ENCODE peak calls at places on chromosomes 6 and 20, in seven cellular contexts. One of them, this sample, is unnamed.

GRCh38 chr20:4740774-4741431 is 19.2 kb downstream of the PRND start:
- DNase-seq in activated B cell treated with CpG ODN at 0.5 μM for 24 hours: peak
- DNase-seq in stimulated activated CD8-positive, alpha-beta memory T cell treated with anti-CD3 and anti-CD28 coated beads, Interleukin-7, amount 100 ng/mL, for 1 hour: peak
- DNase-seq in T-cell: peak
- DNase-seq in MM.1S: peak
- DNase-seq in activated CD8-positive, alpha-beta memory T cell treated with anti-CD3 and anti-CD28 coated beads for 1 hour: peak
- DNase-seq in activated naive CD8-positive, alpha-beta T cell treated with anti-CD3 and anti-CD28 coated beads, Interleukin-2, amount 50 U/mL, for 24 hours: peak
- DNase-seq in this sample: peak

GRCh38 chr6:17470953-17471335 is 77.5 kb downstream of the CAP2 start:
- DNase-seq in activated B cell treated with CpG ODN at 0.5 μM for 24 hours: no peak
- DNase-seq in stimulated activated CD8-positive, alpha-beta memory T cell treated with anti-CD3 and anti-CD28 coated beads, Interleukin-7, amount 100 ng/mL, for 1 hour: no peak
- DNase-seq in T-cell: no peak
- DNase-seq in MM.1S: no peak
- DNase-seq in activated CD8-positive, alpha-beta memory T cell treated with anti-CD3 and anti-CD28 coated beads for 1 hour: no peak
- DNase-seq in activated naive CD8-positive, alpha-beta T cell treated with anti-CD3 and anti-CD28 coated beads, Interleukin-2, amount 50 U/mL, for 24 hours: no peak
- DNase-seq in this sample: no peak

GRCh38 chr20:15346657-15347280 is 1009.4 kb upstream of the FLRT3 start:
- DNase-seq in activated B cell treated with CpG ODN at 0.5 μM for 24 hours: no peak
- DNase-seq in stimulated activated CD8-positive, alpha-beta memory T cell treated with anti-CD3 and anti-CD28 coated beads, Interleukin-7, amount 100 ng/mL, for 1 hour: no peak
- DNase-seq in T-cell: no peak
- DNase-seq in MM.1S: no peak
- DNase-seq in activated CD8-positive, alpha-beta memory T cell treated with anti-CD3 and anti-CD28 coated beads for 1 hour: no peak
- DNase-seq in activated naive CD8-positive, alpha-beta T cell treated with anti-CD3 and anti-CD28 coated beads, Interleukin-2, amount 50 U/mL, for 24 hours: no peak
- DNase-seq in this sample: no peak

GRCh38 chr6:56693988-56694387 is 51.3 kb upstream of the DST start:
- DNase-seq in activated B cell treated with CpG ODN at 0.5 μM for 24 hours: no peak
- DNase-seq in stimulated activated CD8-positive, alpha-beta memory T cell treated with anti-CD3 and anti-CD28 coated beads, Interleukin-7, amount 100 ng/mL, for 1 hour: no peak
- DNase-seq in T-cell: no peak
- DNase-seq in MM.1S: no peak
- DNase-seq in activated CD8-positive, alpha-beta memory T cell treated with anti-CD3 and anti-CD28 coated beads for 1 hour: no peak
- DNase-seq in activated naive CD8-positive, alpha-beta T cell treated with anti-CD3 and anti-CD28 coated beads, Interleukin-2, amount 50 U/mL, for 24 hours: no peak
- DNase-seq in this sample: no peak

GRCh38 chr6:85015396-85015990 is 251.1 kb upstream of the TBX18 start:
- DNase-seq in activated B cell treated with CpG ODN at 0.5 μM for 24 hours: no peak
- DNase-seq in stimulated activated CD8-positive, alpha-beta memory T cell treated with anti-CD3 and anti-CD28 coated beads, Interleukin-7, amount 100 ng/mL, for 1 hour: no peak
- DNase-seq in T-cell: no peak
- DNase-seq in MM.1S: no peak
- DNase-seq in activated CD8-positive, alpha-beta memory T cell treated with anti-CD3 and anti-CD28 coated beads for 1 hour: no peak
- DNase-seq in activated naive CD8-positive, alpha-beta T cell treated with anti-CD3 and anti-CD28 coated beads, Interleukin-2, amount 50 U/mL, for 24 hours: peak
- DNase-seq in this sample: peak

GRCh38 chr6:162443101-162443500 is 284.5 kb downstream of the PRKN start:
- DNase-seq in activated B cell treated with CpG ODN at 0.5 μM for 24 hours: no peak
- DNase-seq in stimulated activated CD8-positive, alpha-beta memory T cell treated with anti-CD3 and anti-CD28 coated beads, Interleukin-7, amount 100 ng/mL, for 1 hour: no peak
- DNase-seq in T-cell: no peak
- DNase-seq in MM.1S: no peak
- DNase-seq in activated CD8-positive, alpha-beta memory T cell treated with anti-CD3 and anti-CD28 coated beads for 1 hour: no peak
- DNase-seq in activated naive CD8-positive, alpha-beta T cell treated with anti-CD3 and anti-CD28 coated beads, Interleukin-2, amount 50 U/mL, for 24 hours: no peak
- DNase-seq in this sample: no peak

GRCh38 chr20:11792229-11792953 is 125.3 kb upstream of the BTBD3 start:
- DNase-seq in activated B cell treated with CpG ODN at 0.5 μM for 24 hours: no peak
- DNase-seq in stimulated activated CD8-positive, alpha-beta memory T cell treated with anti-CD3 and anti-CD28 coated beads, Interleukin-7, amount 100 ng/mL, for 1 hour: no peak
- DNase-seq in T-cell: no peak
- DNase-seq in MM.1S: no peak
- DNase-seq in activated CD8-positive, alpha-beta memory T cell treated with anti-CD3 and anti-CD28 coated beads for 1 hour: no peak
- DNase-seq in activated naive CD8-positive, alpha-beta T cell treated with anti-CD3 and anti-CD28 coated beads, Interleukin-2, amount 50 U/mL, for 24 hours: no peak
- DNase-seq in this sample: no peak

GRCh38 chr6:136826216-136826615 is 3.8 kb downstream of the PEX7 start:
- DNase-seq in activated B cell treated with CpG ODN at 0.5 μM for 24 hours: no peak
- DNase-seq in stimulated activated CD8-positive, alpha-beta memory T cell treated with anti-CD3 and anti-CD28 coated beads, Interleukin-7, amount 100 ng/mL, for 1 hour: no peak
- DNase-seq in T-cell: no peak
- DNase-seq in MM.1S: no peak
- DNase-seq in activated CD8-positive, alpha-beta memory T cell treated with anti-CD3 and anti-CD28 coated beads for 1 hour: no peak
- DNase-seq in activated naive CD8-positive, alpha-beta T cell treated with anti-CD3 and anti-CD28 coated beads, Interleukin-2, amount 50 U/mL, for 24 hours: no peak
- DNase-seq in this sample: no peak

GRCh38 chr6:101312652-101313051 is 80.9 kb upstream of the GRIK2 start:
- DNase-seq in activated B cell treated with CpG ODN at 0.5 μM for 24 hours: no peak
- DNase-seq in stimulated activated CD8-positive, alpha-beta memory T cell treated with anti-CD3 and anti-CD28 coated beads, Interleukin-7, amount 100 ng/mL, for 1 hour: no peak
- DNase-seq in T-cell: no peak
- DNase-seq in MM.1S: no peak
- DNase-seq in activated CD8-positive, alpha-beta memory T cell treated with anti-CD3 and anti-CD28 coated beads for 1 hour: no peak
- DNase-seq in activated naive CD8-positive, alpha-beta T cell treated with anti-CD3 and anti-CD28 coated beads, Interleukin-2, amount 50 U/mL, for 24 hours: no peak
- DNase-seq in this sample: no peak

GRCh38 chr6:139016337-139017213 is 12.0 kb upstream of the ABRACL start:
- DNase-seq in activated B cell treated with CpG ODN at 0.5 μM for 24 hours: no peak
- DNase-seq in stimulated activated CD8-positive, alpha-beta memory T cell treated with anti-CD3 and anti-CD28 coated beads, Interleukin-7, amount 100 ng/mL, for 1 hour: no peak
- DNase-seq in T-cell: no peak
- DNase-seq in MM.1S: no peak
- DNase-seq in activated CD8-positive, alpha-beta memory T cell treated with anti-CD3 and anti-CD28 coated beads for 1 hour: no peak
- DNase-seq in activated naive CD8-positive, alpha-beta T cell treated with anti-CD3 and anti-CD28 coated beads, Interleukin-2, amount 50 U/mL, for 24 hours: no peak
- DNase-seq in this sample: no peak

GRCh38 chr6:38154731-38155130 is 335.2 kb downstream of the ZFAND3 start:
- DNase-seq in activated B cell treated with CpG ODN at 0.5 μM for 24 hours: no peak
- DNase-seq in stimulated activated CD8-positive, alpha-beta memory T cell treated with anti-CD3 and anti-CD28 coated beads, Interleukin-7, amount 100 ng/mL, for 1 hour: no peak
- DNase-seq in T-cell: no peak
- DNase-seq in MM.1S: no peak
- DNase-seq in activated CD8-positive, alpha-beta memory T cell treated with anti-CD3 and anti-CD28 coated beads for 1 hour: no peak
- DNase-seq in activated naive CD8-positive, alpha-beta T cell treated with anti-CD3 and anti-CD28 coated beads, Interleukin-2, amount 50 U/mL, for 24 hours: no peak
- DNase-seq in this sample: no peak

GRCh38 chr6:158850807-158851115 is 31.6 kb upstream of the EZR start:
- DNase-seq in activated B cell treated with CpG ODN at 0.5 μM for 24 hours: no peak
- DNase-seq in stimulated activated CD8-positive, alpha-beta memory T cell treated with anti-CD3 and anti-CD28 coated beads, Interleukin-7, amount 100 ng/mL, for 1 hour: no peak
- DNase-seq in T-cell: no peak
- DNase-seq in MM.1S: no peak
- DNase-seq in activated CD8-positive, alpha-beta memory T cell treated with anti-CD3 and anti-CD28 coated beads for 1 hour: no peak
- DNase-seq in activated naive CD8-positive, alpha-beta T cell treated with anti-CD3 and anti-CD28 coated beads, Interleukin-2, amount 50 U/mL, for 24 hours: no peak
- DNase-seq in this sample: no peak

GRCh38 chr20:17854307-17854903 is 114.2 kb downstream of the SNX5 start:
- DNase-seq in activated B cell treated with CpG ODN at 0.5 μM for 24 hours: no peak
- DNase-seq in stimulated activated CD8-positive, alpha-beta memory T cell treated with anti-CD3 and anti-CD28 coated beads, Interleukin-7, amount 100 ng/mL, for 1 hour: no peak
- DNase-seq in T-cell: no peak
- DNase-seq in MM.1S: peak
- DNase-seq in activated CD8-positive, alpha-beta memory T cell treated with anti-CD3 and anti-CD28 coated beads for 1 hour: no peak
- DNase-seq in activated naive CD8-positive, alpha-beta T cell treated with anti-CD3 and anti-CD28 coated beads, Interleukin-2, amount 50 U/mL, for 24 hours: no peak
- DNase-seq in this sample: peak

GRCh38 chr20:61808497-61808896 is 257.2 kb downstream of the TAF4 start:
- DNase-seq in activated B cell treated with CpG ODN at 0.5 μM for 24 hours: no peak
- DNase-seq in stimulated activated CD8-positive, alpha-beta memory T cell treated with anti-CD3 and anti-CD28 coated beads, Interleukin-7, amount 100 ng/mL, for 1 hour: no peak
- DNase-seq in T-cell: no peak
- DNase-seq in MM.1S: no peak
- DNase-seq in activated CD8-positive, alpha-beta memory T cell treated with anti-CD3 and anti-CD28 coated beads for 1 hour: no peak
- DNase-seq in activated naive CD8-positive, alpha-beta T cell treated with anti-CD3 and anti-CD28 coated beads, Interleukin-2, amount 50 U/mL, for 24 hours: no peak
- DNase-seq in this sample: no peak

GRCh38 chr20:47319517-47320252 is 36.8 kb downstream of the ZMYND8 start:
- DNase-seq in activated B cell treated with CpG ODN at 0.5 μM for 24 hours: no peak
- DNase-seq in stimulated activated CD8-positive, alpha-beta memory T cell treated with anti-CD3 and anti-CD28 coated beads, Interleukin-7, amount 100 ng/mL, for 1 hour: no peak
- DNase-seq in T-cell: no peak
- DNase-seq in MM.1S: no peak
- DNase-seq in activated CD8-positive, alpha-beta memory T cell treated with anti-CD3 and anti-CD28 coated beads for 1 hour: no peak
- DNase-seq in activated naive CD8-positive, alpha-beta T cell treated with anti-CD3 and anti-CD28 coated beads, Interleukin-2, amount 50 U/mL, for 24 hours: no peak
- DNase-seq in this sample: peak

GRCh38 chr6:54617730-54618129 is 228.8 kb upstream of the FAM83B start:
- DNase-seq in activated B cell treated with CpG ODN at 0.5 μM for 24 hours: no peak
- DNase-seq in stimulated activated CD8-positive, alpha-beta memory T cell treated with anti-CD3 and anti-CD28 coated beads, Interleukin-7, amount 100 ng/mL, for 1 hour: no peak
- DNase-seq in T-cell: no peak
- DNase-seq in MM.1S: no peak
- DNase-seq in activated CD8-positive, alpha-beta memory T cell treated with anti-CD3 and anti-CD28 coated beads for 1 hour: no peak
- DNase-seq in activated naive CD8-positive, alpha-beta T cell treated with anti-CD3 and anti-CD28 coated beads, Interleukin-2, amount 50 U/mL, for 24 hours: no peak
- DNase-seq in this sample: no peak

GRCh38 chr20:47568019-47568418 is 66.3 kb downstream of the NCOA3 start:
- DNase-seq in activated B cell treated with CpG ODN at 0.5 μM for 24 hours: no peak
- DNase-seq in stimulated activated CD8-positive, alpha-beta memory T cell treated with anti-CD3 and anti-CD28 coated beads, Interleukin-7, amount 100 ng/mL, for 1 hour: no peak
- DNase-seq in T-cell: no peak
- DNase-seq in MM.1S: no peak
- DNase-seq in activated CD8-positive, alpha-beta memory T cell treated with anti-CD3 and anti-CD28 coated beads for 1 hour: no peak
- DNase-seq in activated naive CD8-positive, alpha-beta T cell treated with anti-CD3 and anti-CD28 coated beads, Interleukin-2, amount 50 U/mL, for 24 hours: no peak
- DNase-seq in this sample: no peak

GRCh38 chr6:117729613-117730012 is 54.3 kb downstream of the NUS1 start:
- DNase-seq in activated B cell treated with CpG ODN at 0.5 μM for 24 hours: no peak
- DNase-seq in stimulated activated CD8-positive, alpha-beta memory T cell treated with anti-CD3 and anti-CD28 coated beads, Interleukin-7, amount 100 ng/mL, for 1 hour: no peak
- DNase-seq in T-cell: no peak
- DNase-seq in MM.1S: no peak
- DNase-seq in activated CD8-positive, alpha-beta memory T cell treated with anti-CD3 and anti-CD28 coated beads for 1 hour: no peak
- DNase-seq in activated naive CD8-positive, alpha-beta T cell treated with anti-CD3 and anti-CD28 coated beads, Interleukin-2, amount 50 U/mL, for 24 hours: no peak
- DNase-seq in this sample: no peak

GRCh38 chr6:70725817-70726413 is 58.2 kb downstream of the SMAP1 start:
- DNase-seq in activated B cell treated with CpG ODN at 0.5 μM for 24 hours: no peak
- DNase-seq in stimulated activated CD8-positive, alpha-beta memory T cell treated with anti-CD3 and anti-CD28 coated beads, Interleukin-7, amount 100 ng/mL, for 1 hour: no peak
- DNase-seq in T-cell: no peak
- DNase-seq in MM.1S: peak
- DNase-seq in activated CD8-positive, alpha-beta memory T cell treated with anti-CD3 and anti-CD28 coated beads for 1 hour: no peak
- DNase-seq in activated naive CD8-positive, alpha-beta T cell treated with anti-CD3 and anti-CD28 coated beads, Interleukin-2, amount 50 U/mL, for 24 hours: no peak
- DNase-seq in this sample: no peak

GRCh38 chr6:30325873-30326445 is 768 bp upstream of the TRIM39 start:
- DNase-seq in activated B cell treated with CpG ODN at 0.5 μM for 24 hours: peak
- DNase-seq in stimulated activated CD8-positive, alpha-beta memory T cell treated with anti-CD3 and anti-CD28 coated beads, Interleukin-7, amount 100 ng/mL, for 1 hour: peak
- DNase-seq in T-cell: peak
- DNase-seq in MM.1S: peak
- DNase-seq in activated CD8-positive, alpha-beta memory T cell treated with anti-CD3 and anti-CD28 coated beads for 1 hour: no peak
- DNase-seq in activated naive CD8-positive, alpha-beta T cell treated with anti-CD3 and anti-CD28 coated beads, Interleukin-2, amount 50 U/mL, for 24 hours: peak
- DNase-seq in this sample: peak

GRCh38 chr20:63191400-63191799 is 24.5 kb downstream of the YTHDF1 start:
- DNase-seq in activated B cell treated with CpG ODN at 0.5 μM for 24 hours: no peak
- DNase-seq in stimulated activated CD8-positive, alpha-beta memory T cell treated with anti-CD3 and anti-CD28 coated beads, Interleukin-7, amount 100 ng/mL, for 1 hour: no peak
- DNase-seq in T-cell: no peak
- DNase-seq in MM.1S: no peak
- DNase-seq in activated CD8-positive, alpha-beta memory T cell treated with anti-CD3 and anti-CD28 coated beads for 1 hour: no peak
- DNase-seq in activated naive CD8-positive, alpha-beta T cell treated with anti-CD3 and anti-CD28 coated beads, Interleukin-2, amount 50 U/mL, for 24 hours: no peak
- DNase-seq in this sample: peak

GRCh38 chr6:7909323-7910276 is 988 bp downstream of the TXNDC5 start:
- DNase-seq in activated B cell treated with CpG ODN at 0.5 μM for 24 hours: peak
- DNase-seq in stimulated activated CD8-positive, alpha-beta memory T cell treated with anti-CD3 and anti-CD28 coated beads, Interleukin-7, amount 100 ng/mL, for 1 hour: no peak
- DNase-seq in T-cell: no peak
- DNase-seq in MM.1S: peak
- DNase-seq in activated CD8-positive, alpha-beta memory T cell treated with anti-CD3 and anti-CD28 coated beads for 1 hour: peak
- DNase-seq in activated naive CD8-positive, alpha-beta T cell treated with anti-CD3 and anti-CD28 coated beads, Interleukin-2, amount 50 U/mL, for 24 hours: peak
- DNase-seq in this sample: no peak

GRCh38 chr20:63431944-63432343 is 40.5 kb downstream of the KCNQ2 start:
- DNase-seq in activated B cell treated with CpG ODN at 0.5 μM for 24 hours: no peak
- DNase-seq in stimulated activated CD8-positive, alpha-beta memory T cell treated with anti-CD3 and anti-CD28 coated beads, Interleukin-7, amount 100 ng/mL, for 1 hour: no peak
- DNase-seq in T-cell: no peak
- DNase-seq in MM.1S: no peak
- DNase-seq in activated CD8-positive, alpha-beta memory T cell treated with anti-CD3 and anti-CD28 coated beads for 1 hour: no peak
- DNase-seq in activated naive CD8-positive, alpha-beta T cell treated with anti-CD3 and anti-CD28 coated beads, Interleukin-2, amount 50 U/mL, for 24 hours: no peak
- DNase-seq in this sample: peak

GRCh38 chr6:143498428-143498827 is 13.1 kb downstream of the FUCA2 start:
- DNase-seq in activated B cell treated with CpG ODN at 0.5 μM for 24 hours: no peak
- DNase-seq in stimulated activated CD8-positive, alpha-beta memory T cell treated with anti-CD3 and anti-CD28 coated beads, Interleukin-7, amount 100 ng/mL, for 1 hour: no peak
- DNase-seq in T-cell: no peak
- DNase-seq in MM.1S: no peak
- DNase-seq in activated CD8-positive, alpha-beta memory T cell treated with anti-CD3 and anti-CD28 coated beads for 1 hour: no peak
- DNase-seq in activated naive CD8-positive, alpha-beta T cell treated with anti-CD3 and anti-CD28 coated beads, Interleukin-2, amount 50 U/mL, for 24 hours: no peak
- DNase-seq in this sample: no peak

GRCh38 chr20:46978871-46979536 is 84.4 kb downstream of the EYA2 start:
- DNase-seq in activated B cell treated with CpG ODN at 0.5 μM for 24 hours: no peak
- DNase-seq in stimulated activated CD8-positive, alpha-beta memory T cell treated with anti-CD3 and anti-CD28 coated beads, Interleukin-7, amount 100 ng/mL, for 1 hour: no peak
- DNase-seq in T-cell: no peak
- DNase-seq in MM.1S: no peak
- DNase-seq in activated CD8-positive, alpha-beta memory T cell treated with anti-CD3 and anti-CD28 coated beads for 1 hour: no peak
- DNase-seq in activated naive CD8-positive, alpha-beta T cell treated with anti-CD3 and anti-CD28 coated beads, Interleukin-2, amount 50 U/mL, for 24 hours: no peak
- DNase-seq in this sample: no peak

GRCh38 chr6:45574885-45575284 is 197.2 kb upstream of the SUPT3H start:
- DNase-seq in activated B cell treated with CpG ODN at 0.5 μM for 24 hours: no peak
- DNase-seq in stimulated activated CD8-positive, alpha-beta memory T cell treated with anti-CD3 and anti-CD28 coated beads, Interleukin-7, amount 100 ng/mL, for 1 hour: no peak
- DNase-seq in T-cell: no peak
- DNase-seq in MM.1S: no peak
- DNase-seq in activated CD8-positive, alpha-beta memory T cell treated with anti-CD3 and anti-CD28 coated beads for 1 hour: no peak
- DNase-seq in activated naive CD8-positive, alpha-beta T cell treated with anti-CD3 and anti-CD28 coated beads, Interleukin-2, amount 50 U/mL, for 24 hours: no peak
- DNase-seq in this sample: no peak

GRCh38 chr20:8912731-8913130 is 156.2 kb upstream of the PLCB4 start:
- DNase-seq in activated B cell treated with CpG ODN at 0.5 μM for 24 hours: no peak
- DNase-seq in stimulated activated CD8-positive, alpha-beta memory T cell treated with anti-CD3 and anti-CD28 coated beads, Interleukin-7, amount 100 ng/mL, for 1 hour: no peak
- DNase-seq in T-cell: no peak
- DNase-seq in MM.1S: no peak
- DNase-seq in activated CD8-positive, alpha-beta memory T cell treated with anti-CD3 and anti-CD28 coated beads for 1 hour: no peak
- DNase-seq in activated naive CD8-positive, alpha-beta T cell treated with anti-CD3 and anti-CD28 coated beads, Interleukin-2, amount 50 U/mL, for 24 hours: no peak
- DNase-seq in this sample: no peak

GRCh38 chr6:149454405-149454848 is 30.4 kb downstream of the ZC3H12D start:
- DNase-seq in activated B cell treated with CpG ODN at 0.5 μM for 24 hours: no peak
- DNase-seq in stimulated activated CD8-positive, alpha-beta memory T cell treated with anti-CD3 and anti-CD28 coated beads, Interleukin-7, amount 100 ng/mL, for 1 hour: no peak
- DNase-seq in T-cell: no peak
- DNase-seq in MM.1S: no peak
- DNase-seq in activated CD8-positive, alpha-beta memory T cell treated with anti-CD3 and anti-CD28 coated beads for 1 hour: no peak
- DNase-seq in activated naive CD8-positive, alpha-beta T cell treated with anti-CD3 and anti-CD28 coated beads, Interleukin-2, amount 50 U/mL, for 24 hours: no peak
- DNase-seq in this sample: no peak

GRCh38 chr6:156771047-156771446 is 6.1 kb upstream of the ARID1B start:
- DNase-seq in activated B cell treated with CpG ODN at 0.5 μM for 24 hours: no peak
- DNase-seq in stimulated activated CD8-positive, alpha-beta memory T cell treated with anti-CD3 and anti-CD28 coated beads, Interleukin-7, amount 100 ng/mL, for 1 hour: no peak
- DNase-seq in T-cell: no peak
- DNase-seq in MM.1S: no peak
- DNase-seq in activated CD8-positive, alpha-beta memory T cell treated with anti-CD3 and anti-CD28 coated beads for 1 hour: no peak
- DNase-seq in activated naive CD8-positive, alpha-beta T cell treated with anti-CD3 and anti-CD28 coated beads, Interleukin-2, amount 50 U/mL, for 24 hours: no peak
- DNase-seq in this sample: no peak

GRCh38 chr6:12472601-12473038 is 182.5 kb downstream of the EDN1 start:
- DNase-seq in activated B cell treated with CpG ODN at 0.5 μM for 24 hours: no peak
- DNase-seq in stimulated activated CD8-positive, alpha-beta memory T cell treated with anti-CD3 and anti-CD28 coated beads, Interleukin-7, amount 100 ng/mL, for 1 hour: no peak
- DNase-seq in T-cell: no peak
- DNase-seq in MM.1S: no peak
- DNase-seq in activated CD8-positive, alpha-beta memory T cell treated with anti-CD3 and anti-CD28 coated beads for 1 hour: no peak
- DNase-seq in activated naive CD8-positive, alpha-beta T cell treated with anti-CD3 and anti-CD28 coated beads, Interleukin-2, amount 50 U/mL, for 24 hours: no peak
- DNase-seq in this sample: no peak

GRCh38 chr6:38427492-38428210 is 212.1 kb downstream of the BTBD9 start:
- DNase-seq in activated B cell treated with CpG ODN at 0.5 μM for 24 hours: no peak
- DNase-seq in stimulated activated CD8-positive, alpha-beta memory T cell treated with anti-CD3 and anti-CD28 coated beads, Interleukin-7, amount 100 ng/mL, for 1 hour: no peak
- DNase-seq in T-cell: no peak
- DNase-seq in MM.1S: no peak
- DNase-seq in activated CD8-positive, alpha-beta memory T cell treated with anti-CD3 and anti-CD28 coated beads for 1 hour: no peak
- DNase-seq in activated naive CD8-positive, alpha-beta T cell treated with anti-CD3 and anti-CD28 coated beads, Interleukin-2, amount 50 U/mL, for 24 hours: no peak
- DNase-seq in this sample: no peak

GRCh38 chr6:21594427-21595264 is 1.1 kb downstream of the SOX4 start:
- DNase-seq in activated B cell treated with CpG ODN at 0.5 μM for 24 hours: peak
- DNase-seq in stimulated activated CD8-positive, alpha-beta memory T cell treated with anti-CD3 and anti-CD28 coated beads, Interleukin-7, amount 100 ng/mL, for 1 hour: no peak
- DNase-seq in T-cell: no peak
- DNase-seq in MM.1S: peak
- DNase-seq in activated CD8-positive, alpha-beta memory T cell treated with anti-CD3 and anti-CD28 coated beads for 1 hour: peak
- DNase-seq in activated naive CD8-positive, alpha-beta T cell treated with anti-CD3 and anti-CD28 coated beads, Interleukin-2, amount 50 U/mL, for 24 hours: peak
- DNase-seq in this sample: no peak

GRCh38 chr6:135221505-135221904 is 40.4 kb downstream of the MYB start:
- DNase-seq in activated B cell treated with CpG ODN at 0.5 μM for 24 hours: no peak
- DNase-seq in stimulated activated CD8-positive, alpha-beta memory T cell treated with anti-CD3 and anti-CD28 coated beads, Interleukin-7, amount 100 ng/mL, for 1 hour: no peak
- DNase-seq in T-cell: no peak
- DNase-seq in MM.1S: no peak
- DNase-seq in activated CD8-positive, alpha-beta memory T cell treated with anti-CD3 and anti-CD28 coated beads for 1 hour: no peak
- DNase-seq in activated naive CD8-positive, alpha-beta T cell treated with anti-CD3 and anti-CD28 coated beads, Interleukin-2, amount 50 U/mL, for 24 hours: no peak
- DNase-seq in this sample: no peak

GRCh38 chr20:48295445-48295903 is 510.2 kb upstream of the SULF2 start:
- DNase-seq in activated B cell treated with CpG ODN at 0.5 μM for 24 hours: no peak
- DNase-seq in stimulated activated CD8-positive, alpha-beta memory T cell treated with anti-CD3 and anti-CD28 coated beads, Interleukin-7, amount 100 ng/mL, for 1 hour: no peak
- DNase-seq in T-cell: no peak
- DNase-seq in MM.1S: no peak
- DNase-seq in activated CD8-positive, alpha-beta memory T cell treated with anti-CD3 and anti-CD28 coated beads for 1 hour: no peak
- DNase-seq in activated naive CD8-positive, alpha-beta T cell treated with anti-CD3 and anti-CD28 coated beads, Interleukin-2, amount 50 U/mL, for 24 hours: no peak
- DNase-seq in this sample: peak

GRCh38 chr20:61723538-61724257 is 342.0 kb downstream of the TAF4 start:
- DNase-seq in activated B cell treated with CpG ODN at 0.5 μM for 24 hours: no peak
- DNase-seq in stimulated activated CD8-positive, alpha-beta memory T cell treated with anti-CD3 and anti-CD28 coated beads, Interleukin-7, amount 100 ng/mL, for 1 hour: no peak
- DNase-seq in T-cell: no peak
- DNase-seq in MM.1S: no peak
- DNase-seq in activated CD8-positive, alpha-beta memory T cell treated with anti-CD3 and anti-CD28 coated beads for 1 hour: no peak
- DNase-seq in activated naive CD8-positive, alpha-beta T cell treated with anti-CD3 and anti-CD28 coated beads, Interleukin-2, amount 50 U/mL, for 24 hours: no peak
- DNase-seq in this sample: no peak

This sample was measured in HCT116.